ENCODE peak calls at places on chromosomes 5 and 9, in six cellular contexts. D, P, C, V, Y and B are unnamed samples.

GRCh38 chr5:32852535-32852934 is 141.4 kb downstream of the NPR3 start:
- DNase-seq in P (peak; percentile 48), Y (no peak), C (peak; percentile 78), D (no peak), V (no peak), B (no peak)

GRCh38 chr5:133295520-133295919 is 243.7 kb downstream of the HSPA4 start:
- DNase-seq in V (no peak), D (no peak), C (peak; percentile 21), Y (no peak), P (peak; percentile 36), B (no peak)

GRCh38 chr5:139294372-139295165 is 1.0 kb downstream of the MATR3 start:
- DNase-seq in C (peak; percentile 90), D (no peak), V (peak; percentile 29), P (peak; percentile 87), Y (peak; percentile 83), B (peak; percentile 83)

GRCh38 chr5:72293495-72294055 is 26.5 kb downstream of the MRPS27 start:
- DNase-seq in P (no peak), V (no peak), D (no peak), Y (no peak), C (no peak), B (no peak)

GRCh38 chr9:14485366-14485765 is 171.4 kb upstream of the NFIB start:
- DNase-seq in V (no peak), Y (no peak), C (no peak), D (no peak), P (no peak), B (no peak)

GRCh38 chr9:112659906-112660305 is 58.0 kb downstream of the INIP start:
- DNase-seq in Y (no peak), D (no peak), C (no peak), V (no peak), P (no peak), B (no peak)

GRCh38 chr9:37100317-37100716 is 20.1 kb upstream of the ZCCHC7 start:
- DNase-seq in Y (no peak), P (no peak), V (no peak), D (no peak), C (peak; percentile 27), B (no peak)

GRCh38 chr5:35089688-35090314 is 42.1 kb upstream of the AGXT2 start:
- DNase-seq in Y (peak; percentile 62), V (peak; percentile 30), C (peak; percentile 73), P (peak; percentile 63), D (no peak), B (peak; percentile 44)